ENCODE peak calls at places on chromosome 21, in five cellular contexts. One of them, this sample, is unnamed.

GRCh38 chr21:41945982-41946381 is 7.8 kb downstream of the C2CD2 start:
- DNase-seq in choroid plexus epithelial cell: no peak
- DNase-seq in lower lobe of right lung: no peak
- DNase-seq in naive thymus-derived CD8-positive, alpha-beta T cell: no peak
- DNase-seq in NCI-H2107: no peak
- DNase-seq in this sample: no peak

GRCh38 chr21:31326478-31327247 is 17.4 kb downstream of the TIAM1 start:
- DNase-seq in choroid plexus epithelial cell: no peak
- DNase-seq in lower lobe of right lung: no peak
- DNase-seq in naive thymus-derived CD8-positive, alpha-beta T cell: peak; percentile 54
- DNase-seq in NCI-H2107: no peak
- DNase-seq in this sample: peak; percentile 12

GRCh38 chr21:36949171-36950141 is 17.0 kb downstream of the HLCS start:
- DNase-seq in choroid plexus epithelial cell: no peak
- DNase-seq in lower lobe of right lung: no peak
- DNase-seq in naive thymus-derived CD8-positive, alpha-beta T cell: no peak
- DNase-seq in NCI-H2107: no peak
- DNase-seq in this sample: no peak

GRCh38 chr21:45404726-45405270 is at the start of gene COL18A1:
- DNase-seq in choroid plexus epithelial cell: peak; percentile 40
- DNase-seq in lower lobe of right lung: peak; percentile 64
- DNase-seq in naive thymus-derived CD8-positive, alpha-beta T cell: no peak
- DNase-seq in NCI-H2107: no peak
- DNase-seq in this sample: peak; percentile 68

GRCh38 chr21:32256873-32257620 is 21.8 kb downstream of the MIS18A start:
- DNase-seq in choroid plexus epithelial cell: peak; percentile 92
- DNase-seq in lower lobe of right lung: no peak
- DNase-seq in naive thymus-derived CD8-positive, alpha-beta T cell: no peak
- DNase-seq in NCI-H2107: peak; percentile 20
- DNase-seq in this sample: peak; percentile 96

GRCh38 chr21:39366563-39366962 is 17.7 kb upstream of the HMGN1 start:
- DNase-seq in choroid plexus epithelial cell: no peak
- DNase-seq in lower lobe of right lung: no peak
- DNase-seq in naive thymus-derived CD8-positive, alpha-beta T cell: no peak
- DNase-seq in NCI-H2107: no peak
- DNase-seq in this sample: no peak

GRCh38 chr21:16534408-16535099 is 804.8 kb downstream of the USP25 start:
- DNase-seq in choroid plexus epithelial cell: peak; percentile 82
- DNase-seq in lower lobe of right lung: no peak
- DNase-seq in naive thymus-derived CD8-positive, alpha-beta T cell: no peak
- DNase-seq in NCI-H2107: no peak
- DNase-seq in this sample: peak; percentile 76

GRCh38 chr21:41630249-41630648 is 122.3 kb upstream of the TMPRSS2 start:
- DNase-seq in choroid plexus epithelial cell: peak; percentile 94
- DNase-seq in lower lobe of right lung: no peak
- DNase-seq in naive thymus-derived CD8-positive, alpha-beta T cell: no peak
- DNase-seq in NCI-H2107: no peak
- DNase-seq in this sample: no peak

GRCh38 chr21:40732998-40733397 is 114.0 kb downstream of the DSCAM start:
- DNase-seq in choroid plexus epithelial cell: no peak
- DNase-seq in lower lobe of right lung: no peak
- DNase-seq in naive thymus-derived CD8-positive, alpha-beta T cell: no peak
- DNase-seq in NCI-H2107: peak; percentile 25
- DNase-seq in this sample: no peak

GRCh38 chr21:33229776-33230517 is at the start of gene IFNAR2:
- DNase-seq in choroid plexus epithelial cell: peak; percentile 53
- DNase-seq in lower lobe of right lung: peak; percentile 87
- DNase-seq in naive thymus-derived CD8-positive, alpha-beta T cell: peak; percentile 59
- DNase-seq in NCI-H2107: no peak
- DNase-seq in this sample: peak; percentile 71

GRCh38 chr21:46038871-46039397 is 57.4 kb downstream of the COL6A1 start:
- DNase-seq in choroid plexus epithelial cell: peak; percentile 72
- DNase-seq in lower lobe of right lung: no peak
- DNase-seq in naive thymus-derived CD8-positive, alpha-beta T cell: no peak
- DNase-seq in NCI-H2107: no peak
- DNase-seq in this sample: peak; percentile 86

GRCh38 chr21:45918835-45919467 is 62.6 kb upstream of the COL6A1 start:
- DNase-seq in choroid plexus epithelial cell: no peak
- DNase-seq in lower lobe of right lung: no peak
- DNase-seq in naive thymus-derived CD8-positive, alpha-beta T cell: no peak
- DNase-seq in NCI-H2107: no peak
- DNase-seq in this sample: no peak

This sample was measured in dermis blood vessel endothelial cell.